ENCODE peak calls at places on chromosomes 12 and 14, in seven cellular contexts. D, C, R, O, Q, K and W are unnamed samples.

GRCh38 chr12:124196236-124196635 is 98.7 kb upstream of the RFLNA start:
- DNase-seq in D (no peak), C (no peak), R (no peak), O (no peak), Q (no peak), K (no peak), W (no peak)

GRCh38 chr14:54787263-54787662 is 115.4 kb downstream of the GCH1 start:
- DNase-seq in D (no peak), C (no peak), R (no peak), O (no peak), Q (peak), K (no peak), W (no peak)

GRCh38 chr14:25887251-25887908 is 710.5 kb downstream of the NOVA1 start:
- DNase-seq in D (peak), C (no peak), R (peak), O (peak), Q (no peak), K (no peak), W (no peak)

GRCh38 chr12:25056486-25057130 is 107.7 kb upstream of the BCAT1 start:
- DNase-seq in D (no peak), C (no peak), R (no peak), O (no peak), Q (peak), K (no peak), W (no peak)

GRCh38 chr14:105398044-105398725 is at the start of gene TEX22:
- DNase-seq in D (peak), C (peak), R (peak), O (peak), Q (peak), K (peak), W (peak)

GRCh38 chr12:102023343-102023930 is 38.4 kb downstream of the WASHC3 start:
- DNase-seq in D (peak), C (no peak), R (no peak), O (peak), Q (no peak), K (no peak), W (no peak)

GRCh38 chr12:93743229-93743998 is 66.2 kb downstream of the CRADD start:
- DNase-seq in D (no peak), C (no peak), R (no peak), O (no peak), Q (no peak), K (no peak), W (no peak)

GRCh38 chr14:104979758-104980591 is 1.8 kb upstream of the AHNAK2 start:
- DNase-seq in D (peak), C (peak), R (peak), O (no peak), Q (no peak), K (peak), W (no peak)

DNA sequence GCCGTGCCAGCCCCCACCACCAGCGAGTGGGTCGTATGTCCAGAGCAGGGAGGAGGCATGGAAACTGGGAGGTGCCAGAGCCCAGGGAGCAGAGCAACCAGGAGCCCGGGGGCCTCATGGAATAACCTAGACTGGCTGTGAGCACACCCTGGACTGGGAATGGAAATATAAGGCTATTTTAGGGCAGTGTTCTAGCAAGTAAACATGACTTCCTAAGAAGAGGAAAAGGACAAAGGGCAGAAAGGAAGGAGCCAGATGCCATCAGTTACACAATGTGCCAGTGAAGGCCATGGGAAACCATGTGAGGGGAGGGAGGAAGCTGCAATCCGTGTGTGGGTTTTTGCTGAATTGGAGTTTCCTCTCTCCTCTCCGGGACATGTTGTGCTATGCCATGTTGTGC is 18.7 kb upstream of the CPM start:
- DNase-seq in D (no peak), C (no peak), R (no peak), O (no peak), Q (no peak), K (no peak), W (no peak)
- H3K4me2 ChIP-seq in D (no peak), C (no peak), R (no peak), O (no peak), Q (no peak), K (no peak), W (no peak)

GRCh38 chr14:95483843-95484165 is 32.6 kb downstream of the SYNE3 start:
- DNase-seq in D (no peak), C (no peak), R (no peak), O (no peak), Q (no peak), K (no peak), W (no peak)
- H3K4me2 ChIP-seq in D (peak), C (peak), R (peak), O (peak), Q (no peak), K (no peak), W (no peak)

DNA sequence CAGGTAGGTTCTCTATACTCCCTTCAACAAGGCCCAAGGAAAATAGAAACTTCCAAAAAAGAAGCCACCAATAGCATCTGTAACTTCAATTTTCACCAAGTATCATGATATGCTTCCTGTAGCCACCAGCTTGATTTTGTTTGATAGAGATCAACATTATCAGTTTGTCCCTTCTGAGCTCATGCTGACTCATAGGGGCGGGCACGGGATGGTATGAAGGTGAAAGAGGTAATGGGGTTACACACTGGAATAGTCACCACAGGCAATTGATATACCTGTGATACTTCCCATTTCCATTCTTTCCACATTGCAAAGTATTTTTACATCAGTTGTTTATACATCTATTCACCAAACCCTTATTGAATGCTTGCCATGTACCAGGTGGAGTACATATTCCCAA is 134.1 kb downstream of the KCNA5 start:
- DNase-seq in D (no peak), C (no peak), R (no peak), O (no peak), Q (no peak), K (no peak), W (no peak)
- H3K4me2 ChIP-seq in D (no peak), C (no peak), R (no peak), O (no peak), Q (no peak), K (no peak), W (no peak)

GRCh38 chr12:111640498-111640897 is 41.4 kb upstream of the ATXN2 start:
- DNase-seq in D (no peak), C (no peak), R (no peak), O (no peak), Q (no peak), K (no peak), W (no peak)

GRCh38 chr12:111642681-111643427 is 42.9 kb downstream of the BRAP start:
- DNase-seq in D (no peak), C (no peak), R (no peak), O (no peak), Q (no peak), K (no peak), W (no peak)

GRCh38 chr12:111645433-111645832 is 40.3 kb downstream of the BRAP start:
- DNase-seq in D (peak), C (peak), R (peak), O (no peak), Q (no peak), K (no peak), W (no peak)

GRCh38 chr12:111638576-111638975 is 39.5 kb upstream of the ATXN2 start:
- DNase-seq in D (peak), C (no peak), R (no peak), O (no peak), Q (no peak), K (no peak), W (no peak)

GRCh38 chr12:111643428-111643826 is 42.3 kb downstream of the BRAP start:
- DNase-seq in D (peak), C (no peak), R (peak), O (no peak), Q (no peak), K (no peak), W (no peak)
- H3K4me2 ChIP-seq in D (no peak), C (no peak), R (no peak), O (no peak), Q (no peak), K (no peak), W (no peak)